ENCODE peak calls at places on chromosomes 11 and 22, in five cellular contexts. N is H1, U is neuronal stem cell, P is mesenchymal stem cell, T is trophoblast cell. J is an unnamed sample.

GRCh38 chr11:45710561-45710960 is 45.1 kb upstream of the CHST1 start:
- DNase-seq in N (no peak), U (no peak), P (no peak), T (no peak), J (no peak)

GRCh38 chr11:122186439-122187080 is 70.5 kb upstream of the BLID start:
- DNase-seq in N (no peak), U (no peak), P (peak), T (no peak), J (no peak)

GRCh38 chr11:105230586-105230985 is 91.0 kb upstream of the CARD18 start:
- DNase-seq in N (no peak), U (no peak), P (no peak), T (no peak), J (no peak)

GRCh38 chr22:39351689-39352214 is 2.0 kb downstream of the SYNGR1 start:
- DNase-seq in N (no peak), U (no peak), P (peak), T (peak), J (peak)

GRCh38 chr22:30859714-30860095 is 108.9 kb downstream of the MORC2 start:
- DNase-seq in N (no peak), U (no peak), P (no peak), T (no peak), J (no peak)

GRCh38 chr11:12195773-12196172 is 85.4 kb downstream of the MICAL2 start:
- DNase-seq in N (no peak), U (no peak), P (no peak), T (no peak), J (no peak)

GRCh38 chr11:133065847-133066485 is 466.3 kb downstream of the OPCML start:
- DNase-seq in N (no peak), U (no peak), P (no peak), T (peak), J (no peak)

GRCh38 chr11:117610045-117610444 is 187.0 kb downstream of the DSCAML1 start:
- DNase-seq in N (no peak), U (no peak), P (no peak), T (no peak), J (no peak)

GRCh38 chr11:72548481-72548880 is 114.2 kb upstream of the CLPB start:
- DNase-seq in N (no peak), U (no peak), P (no peak), T (no peak), J (no peak)

GRCh38 chr11:113458189-113458588 is 17.0 kb downstream of the DRD2 start:
- DNase-seq in N (no peak), U (no peak), P (no peak), T (no peak), J (no peak)

GRCh38 chr22:41289681-41290080 is 3.7 kb upstream of the RANGAP1 start:
- DNase-seq in N (no peak), U (no peak), P (peak), T (no peak), J (no peak)

GRCh38 chr22:42978453-42979103 is 36.4 kb downstream of the PACSIN2 start:
- DNase-seq in N (no peak), U (peak), P (no peak), T (peak), J (no peak)

GRCh38 chr11:35689081-35689996 is 26.8 kb downstream of the TRIM44 start:
- DNase-seq in N (no peak), U (no peak), P (no peak), T (peak), J (no peak)

GRCh38 chr22:30356392-30357230 is at the start of the genes CCDC157 and SF3A1:
- DNase-seq in N (peak), U (peak), P (peak), T (peak), J (peak)

DNA sequence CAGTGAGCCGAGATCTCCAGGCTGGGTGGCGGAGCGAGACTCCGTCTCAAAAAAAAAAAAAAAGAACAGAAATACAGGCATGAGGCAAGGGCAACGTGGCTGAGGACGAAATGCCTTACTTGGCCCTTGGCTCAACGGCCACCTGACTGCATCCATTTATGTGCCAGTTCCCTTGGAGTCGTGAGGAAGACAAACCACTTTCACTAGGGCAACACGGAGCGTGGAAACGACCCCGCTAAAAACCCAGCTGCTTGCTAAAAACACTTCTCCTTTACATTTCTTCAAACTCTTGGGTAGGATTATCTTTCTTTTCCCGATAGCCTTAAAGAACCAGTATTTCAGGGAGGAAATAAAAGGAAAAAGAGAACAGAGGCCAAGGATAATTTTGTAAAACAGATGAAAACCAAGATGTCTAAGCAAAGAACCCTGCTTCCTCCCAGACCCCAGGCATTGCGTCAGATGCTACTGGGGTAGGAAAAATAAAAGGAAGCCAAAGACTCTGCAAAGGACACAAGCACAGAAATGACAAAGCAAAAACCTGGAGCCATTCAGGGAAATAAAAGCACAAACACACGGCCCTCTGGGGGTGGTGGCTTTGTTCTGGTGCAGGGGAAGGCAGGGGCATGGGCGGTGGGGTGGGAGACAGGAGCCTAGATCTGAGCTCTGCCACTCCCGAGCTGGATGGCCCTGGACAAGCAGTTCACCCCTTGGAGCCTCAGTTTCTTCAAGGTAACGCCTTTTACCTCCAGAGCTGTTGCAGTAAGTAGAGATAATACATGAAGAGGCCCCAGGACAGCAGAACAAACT is 37.0 kb downstream of the PC start:
- DNase-seq in N (no peak), U (no peak), P (no peak), T (no peak), J (no peak)
- H2BK12ac ChIP-seq in N (peak), U (no peak), P (peak), T (no peak), J (no peak)

GRCh38 chr11:3939651-3940190 is 84.3 kb downstream of the STIM1 start:
- DNase-seq in N (no peak), U (no peak), P (peak), T (no peak), J (no peak)

GRCh38 chr11:3942956-3943497 is 87.6 kb downstream of the STIM1 start:
- DNase-seq in N (no peak), U (no peak), P (peak), T (no peak), J (no peak)

GRCh38 chr11:3942160-3942955 is 86.9 kb downstream of the STIM1 start:
- DNase-seq in N (no peak), U (no peak), P (no peak), T (no peak), J (no peak)

GRCh38 chr11:3936517-3936916 is 81.1 kb downstream of the STIM1 start:
- DNase-seq in N (no peak), U (no peak), P (no peak), T (no peak), J (no peak)

DNA sequence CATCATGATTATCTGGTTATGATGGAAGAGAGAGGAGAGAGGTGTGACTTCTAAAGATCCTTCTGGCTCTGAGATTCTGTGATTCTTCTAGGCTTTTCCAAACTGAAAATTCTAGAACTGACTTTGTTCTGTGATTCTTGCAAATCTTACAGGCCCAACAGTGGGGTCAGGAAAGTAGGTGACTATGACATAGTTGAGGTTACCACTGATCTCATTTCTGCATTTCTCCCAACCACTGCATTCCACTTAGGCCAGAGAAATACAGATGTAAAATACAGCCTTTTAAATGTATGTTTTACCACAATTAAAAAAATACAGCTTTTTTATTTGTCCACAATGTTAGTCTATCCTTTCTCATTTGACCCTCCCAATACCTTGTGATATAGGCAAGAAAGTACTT is 83.7 kb downstream of the STIM1 start:
- DNase-seq in N (no peak), U (no peak), P (peak), T (no peak), J (no peak)
- H3K14ac ChIP-seq in N (no peak), U (no peak), P (no peak), T (no peak), J (no peak)

DNA sequence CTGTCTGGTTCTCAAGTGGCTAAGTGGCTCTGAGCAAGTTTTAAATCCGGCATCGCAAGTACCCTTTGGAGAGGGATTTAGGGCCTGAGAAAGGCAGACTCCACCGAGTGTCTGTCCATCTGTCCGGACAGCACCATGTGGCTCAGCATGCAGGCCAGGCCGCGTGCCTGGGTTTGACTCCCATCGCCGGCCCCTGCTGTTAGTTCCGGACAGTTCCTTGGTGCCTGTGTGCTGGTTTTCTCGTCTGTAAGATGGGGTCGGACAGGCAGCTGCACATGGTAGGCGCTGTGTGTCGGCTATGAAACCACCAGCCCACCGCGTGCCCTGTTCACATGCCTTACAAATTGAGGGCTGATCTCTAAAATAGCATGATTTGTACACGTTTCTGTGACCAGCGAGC is 31.0 kb downstream of the NUP50 start:
- DNase-seq in N (no peak), U (no peak), P (no peak), T (no peak), J (no peak)
- H2BK12ac ChIP-seq in N (no peak), U (no peak), P (no peak), T (no peak), J (no peak)

DNA sequence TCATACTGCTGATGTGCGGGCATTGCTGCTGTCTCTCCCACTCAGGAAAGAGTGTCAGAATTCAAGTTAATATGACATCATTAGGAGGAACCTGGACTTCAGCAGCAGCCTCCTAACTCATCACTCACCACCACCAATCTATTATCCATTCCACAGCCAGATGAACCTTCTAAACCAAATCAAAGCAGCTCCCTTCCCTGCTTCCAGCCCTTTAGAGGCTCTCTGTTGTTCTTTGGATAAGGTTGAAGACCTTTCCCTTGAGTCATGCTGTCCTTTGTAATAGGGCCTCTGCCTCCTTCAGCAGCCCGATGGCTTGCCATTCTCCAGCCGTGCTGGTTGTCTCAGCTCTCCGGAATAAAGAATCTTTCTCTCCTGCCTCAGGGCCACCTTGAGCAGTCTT is 301.3 kb downstream of the DDX10 start:
- DNase-seq in N (no peak), U (no peak), P (no peak), T (no peak), J (no peak)
- H3K14ac ChIP-seq in N (no peak), U (no peak), P (no peak), T (no peak), J (no peak)

DNA sequence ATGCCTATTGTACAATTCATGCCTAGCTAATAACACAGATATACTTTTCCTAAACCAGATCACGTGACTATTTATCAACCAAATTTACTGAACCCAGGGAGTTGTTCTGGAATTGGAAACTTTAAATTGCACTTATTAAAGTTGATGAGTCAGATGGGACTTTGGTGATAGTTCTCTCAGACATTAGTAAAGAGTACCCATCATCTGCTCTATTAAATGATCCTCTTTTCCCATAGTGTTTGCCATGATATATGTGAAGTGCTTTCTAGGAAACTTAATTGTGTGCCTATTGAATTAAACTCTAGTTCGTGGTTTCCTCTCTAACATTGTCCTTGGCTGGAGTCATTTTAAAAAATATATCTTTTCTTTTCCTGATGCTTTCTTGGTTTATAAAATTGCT is 99.0 kb downstream of the UVRAG start:
- DNase-seq in N (no peak), U (no peak), P (no peak), T (no peak), J (no peak)
- H2BK12ac ChIP-seq in N (no peak), U (no peak), P (no peak), T (no peak), J (no peak)

GRCh38 chr11:13229136-13229535 is 48.5 kb upstream of the BMAL1 start:
- DNase-seq in N (no peak), U (no peak), P (no peak), T (no peak), J (no peak)

GRCh38 chr11:13229675-13230359 is 47.8 kb upstream of the BMAL1 start:
- DNase-seq in N (no peak), U (no peak), P (no peak), T (no peak), J (no peak)

GRCh38 chr11:13225058-13226001 is 52.3 kb upstream of the BMAL1 start:
- DNase-seq in N (no peak), U (no peak), P (no peak), T (peak), J (no peak)

GRCh38 chr11:13227676-13228255 is 49.8 kb upstream of the BMAL1 start:
- DNase-seq in N (no peak), U (no peak), P (no peak), T (peak), J (no peak)

DNA sequence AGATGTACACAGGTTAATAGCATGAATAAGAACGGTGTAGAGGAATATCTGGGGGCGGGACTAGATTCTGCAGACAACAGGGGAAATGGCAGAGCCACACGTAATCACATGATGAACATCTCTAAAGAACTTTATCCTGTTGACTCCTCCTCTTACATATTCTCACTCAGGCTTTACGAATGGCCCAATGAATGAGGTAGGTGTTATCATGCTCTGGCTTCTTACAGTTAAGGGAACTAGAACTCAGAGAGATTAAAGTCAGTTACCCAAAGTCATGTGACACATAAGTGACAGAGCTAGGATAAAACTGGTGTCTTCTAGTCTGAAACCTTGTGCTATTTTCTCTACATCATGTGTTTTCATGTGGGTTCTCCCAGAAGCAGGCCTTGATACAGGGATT is 49.0 kb upstream of the BMAL1 start:
- DNase-seq in N (no peak), U (no peak), P (no peak), T (no peak), J (no peak)
- H3K14ac ChIP-seq in N (no peak), U (no peak), P (no peak), T (no peak), J (no peak)

GRCh38 chr11:129383060-129383459 is 7.4 kb downstream of the BARX2 start:
- DNase-seq in N (no peak), U (no peak), P (no peak), T (no peak), J (no peak)
- H2BK12ac ChIP-seq in N (no peak), U (no peak), P (no peak), T (no peak), J (no peak)

J was measured in H9.